ENCODE peak calls at places on chromosomes 2 and 18, in four cellular contexts. M is left ventricle myocardium superior, O is lung, Q is pons. X is an unnamed sample.
A peak's percentile ranks its signal among the peaks of the same experiment; 100 is the strongest.

GRCh38 chr2:120778244-120778643 is 42.6 kb downstream of the GLI2 start:
- DNase-seq in M (no peak), O (no peak), Q (no peak), X (no peak)

GRCh38 chr2:16035747-16036745 is 95.7 kb downstream of the MYCN start:
- DNase-seq in M (no peak), O (no peak), Q (no peak), X (no peak)

GRCh38 chr2:224331698-224332097 is 70.2 kb downstream of the FAM124B start:
- DNase-seq in M (no peak), O (peak; percentile 18), Q (no peak), X (no peak)

GRCh38 chr2:100909571-100909970 is 89.6 kb downstream of the NPAS2 start:
- DNase-seq in M (no peak), O (no peak), Q (no peak), X (no peak)

GRCh38 chr18:21826196-21826595 is 85.6 kb downstream of the MIB1 start:
- DNase-seq in M (no peak), O (no peak), Q (no peak), X (no peak)

GRCh38 chr2:229849073-229849472 is 72.7 kb downstream of the TRIP12 start:
- DNase-seq in M (no peak), O (no peak), Q (no peak), X (no peak)

GRCh38 chr2:108449410-108450200 is 599 bp downstream of the GCC2 start:
- DNase-seq in M (no peak), O (no peak), Q (peak; percentile 26), X (peak; percentile 61)

GRCh38 chr2:159256159-159256558 is 30.3 kb downstream of the WDSUB1 start:
- DNase-seq in M (no peak), O (no peak), Q (no peak), X (no peak)

GRCh38 chr2:65263257-65263656 is 35.6 kb downstream of the ACTR2 start:
- DNase-seq in M (no peak), O (no peak), Q (no peak), X (no peak)

GRCh38 chr2:239164281-239164871 is 236.4 kb downstream of the HDAC4 start:
- DNase-seq in M (no peak), O (peak; percentile 43), Q (peak; percentile 53), X (peak; percentile 47)

GRCh38 chr18:13253786-13254755 is 35.5 kb downstream of the LDLRAD4 start:
- DNase-seq in M (no peak), O (no peak), Q (no peak), X (no peak)

GRCh38 chr2:207143474-207144190 is 22.1 kb downstream of the KLF7 start:
- DNase-seq in M (peak; percentile 82), O (peak; percentile 46), Q (peak; percentile 71), X (peak; percentile 93)